ENCODE peak calls at places on chromosomes 12 and 14, in eight cellular contexts. One of them, this sample, is unnamed.

GRCh38 chr12:85468356-85469157 is 188.5 kb downstream of the ALX1 start:
- DNase-seq in HCT116: peak; percentile 36
- DNase-seq in uterus: no peak
- DNase-seq in hepatocyte: peak; percentile 78
- DNase-seq in heart left ventricle: no peak
- DNase-seq in suprapubic skin: no peak
- DNase-seq in ovary: no peak
- DNase-seq in Panc1: peak; percentile 22
- DNase-seq in this sample: peak; percentile 59

GRCh38 chr14:100658514-100658886 is 68.2 kb upstream of the DLK1 start:
- DNase-seq in hepatocyte: peak; percentile 32
- DNase-seq in ovary: no peak
- DNase-seq in HCT116: no peak
- DNase-seq in uterus: no peak
- DNase-seq in heart left ventricle: no peak
- DNase-seq in suprapubic skin: no peak
- DNase-seq in Panc1: no peak
- DNase-seq in this sample: peak; percentile 59

GRCh38 chr12:92175961-92176360 is 30.3 kb upstream of the BTG1 start:
- DNase-seq in Panc1: no peak
- DNase-seq in ovary: no peak
- DNase-seq in suprapubic skin: no peak
- DNase-seq in heart left ventricle: no peak
- DNase-seq in HCT116: no peak
- DNase-seq in uterus: no peak
- DNase-seq in hepatocyte: no peak
- DNase-seq in this sample: no peak

GRCh38 chr14:35050652-35051051 is 4.6 kb downstream of the FAM177A1 start:
- DNase-seq in heart left ventricle: peak; percentile 37
- DNase-seq in suprapubic skin: no peak
- DNase-seq in ovary: no peak
- DNase-seq in Panc1: no peak
- DNase-seq in uterus: no peak
- DNase-seq in hepatocyte: peak; percentile 19
- DNase-seq in HCT116: no peak
- DNase-seq in this sample: no peak

GRCh38 chr14:68244272-68244975 is 424.8 kb downstream of the RAD51B start:
- DNase-seq in suprapubic skin: no peak
- DNase-seq in hepatocyte: no peak
- DNase-seq in heart left ventricle: no peak
- DNase-seq in ovary: no peak
- DNase-seq in HCT116: no peak
- DNase-seq in Panc1: no peak
- DNase-seq in uterus: no peak
- DNase-seq in this sample: no peak

GRCh38 chr12:68790952-68791234 is 17.1 kb upstream of the MDM2 start:
- DNase-seq in hepatocyte: no peak
- DNase-seq in heart left ventricle: no peak
- DNase-seq in suprapubic skin: no peak
- DNase-seq in uterus: no peak
- DNase-seq in Panc1: no peak
- DNase-seq in ovary: no peak
- DNase-seq in HCT116: no peak
- DNase-seq in this sample: no peak

GRCh38 chr12:109544955-109545531 is 28.3 kb downstream of the MMAB start:
- DNase-seq in suprapubic skin: no peak
- DNase-seq in HCT116: no peak
- DNase-seq in ovary: no peak
- DNase-seq in uterus: no peak
- DNase-seq in Panc1: no peak
- DNase-seq in heart left ventricle: no peak
- DNase-seq in hepatocyte: no peak
- DNase-seq in this sample: no peak

GRCh38 chr14:106378191-106378590 is 851.8 kb downstream of the TMEM121 start:
- DNase-seq in HCT116: no peak
- DNase-seq in Panc1: no peak
- DNase-seq in heart left ventricle: no peak
- DNase-seq in uterus: no peak
- DNase-seq in hepatocyte: no peak
- DNase-seq in ovary: no peak
- DNase-seq in suprapubic skin: no peak
- DNase-seq in this sample: no peak

GRCh38 chr12:40854669-40855068 is 162.4 kb downstream of the CNTN1 start:
- DNase-seq in HCT116: no peak
- DNase-seq in hepatocyte: no peak
- DNase-seq in uterus: no peak
- DNase-seq in suprapubic skin: no peak
- DNase-seq in heart left ventricle: no peak
- DNase-seq in ovary: no peak
- DNase-seq in Panc1: no peak
- DNase-seq in this sample: no peak

GRCh38 chr12:108129017-108129812 is at the start of gene WSCD2:
- DNase-seq in hepatocyte: peak; percentile 82
- DNase-seq in Panc1: no peak
- DNase-seq in heart left ventricle: peak; percentile 29
- DNase-seq in HCT116: peak; percentile 32
- DNase-seq in uterus: peak; percentile 68
- DNase-seq in suprapubic skin: peak; percentile 67
- DNase-seq in ovary: peak; percentile 15
- DNase-seq in this sample: no peak

GRCh38 chr14:31819281-31819680 is 257.8 kb upstream of the ARHGAP5 start:
- DNase-seq in uterus: no peak
- DNase-seq in HCT116: no peak
- DNase-seq in Panc1: no peak
- DNase-seq in ovary: no peak
- DNase-seq in heart left ventricle: no peak
- DNase-seq in hepatocyte: no peak
- DNase-seq in suprapubic skin: no peak
- DNase-seq in this sample: no peak

GRCh38 chr14:51872396-51872795 is 12.0 kb downstream of the GNG2 start:
- DNase-seq in uterus: no peak
- DNase-seq in hepatocyte: no peak
- DNase-seq in HCT116: no peak
- DNase-seq in heart left ventricle: no peak
- DNase-seq in Panc1: no peak
- DNase-seq in suprapubic skin: no peak
- DNase-seq in ovary: no peak
- DNase-seq in this sample: no peak

GRCh38 chr12:73330584-73331351 is 1058.6 kb downstream of the TRHDE start:
- DNase-seq in uterus: no peak
- DNase-seq in hepatocyte: no peak
- DNase-seq in suprapubic skin: no peak
- DNase-seq in heart left ventricle: no peak
- DNase-seq in HCT116: no peak
- DNase-seq in ovary: no peak
- DNase-seq in Panc1: no peak
- DNase-seq in this sample: no peak

GRCh38 chr12:98485792-98486347 is 29.5 kb upstream of the TMPO start:
- DNase-seq in suprapubic skin: no peak
- DNase-seq in ovary: no peak
- DNase-seq in Panc1: no peak
- DNase-seq in hepatocyte: no peak
- DNase-seq in uterus: no peak
- DNase-seq in HCT116: no peak
- DNase-seq in heart left ventricle: no peak
- DNase-seq in this sample: no peak

GRCh38 chr14:61754627-61755381 is 7.4 kb upstream of the SNAPC1 start:
- DNase-seq in Panc1: no peak
- DNase-seq in ovary: no peak
- DNase-seq in HCT116: no peak
- DNase-seq in hepatocyte: no peak
- DNase-seq in heart left ventricle: no peak
- DNase-seq in suprapubic skin: no peak
- DNase-seq in uterus: no peak
- DNase-seq in this sample: no peak

GRCh38 chr14:81205639-81206038 is 15.1 kb downstream of the GTF2A1 start:
- DNase-seq in ovary: no peak
- DNase-seq in heart left ventricle: no peak
- DNase-seq in suprapubic skin: no peak
- DNase-seq in hepatocyte: no peak
- DNase-seq in Panc1: no peak
- DNase-seq in uterus: no peak
- DNase-seq in HCT116: no peak
- DNase-seq in this sample: no peak

GRCh38 chr14:21965042-21965441 is 291.4 kb upstream of the OR4E1 start:
- DNase-seq in suprapubic skin: no peak
- DNase-seq in HCT116: no peak
- DNase-seq in ovary: no peak
- DNase-seq in uterus: no peak
- DNase-seq in hepatocyte: no peak
- DNase-seq in heart left ventricle: no peak
- DNase-seq in Panc1: no peak
- DNase-seq in this sample: no peak

GRCh38 chr12:114682101-114682919 is 1.7 kb downstream of the TBX3 start:
- DNase-seq in hepatocyte: no peak
- DNase-seq in ovary: no peak
- DNase-seq in uterus: no peak
- DNase-seq in heart left ventricle: no peak
- DNase-seq in suprapubic skin: no peak
- DNase-seq in HCT116: no peak
- DNase-seq in Panc1: no peak
- DNase-seq in this sample: no peak

GRCh38 chr14:37899365-37899764 is 303.9 kb downstream of the TTC6 start:
- DNase-seq in Panc1: no peak
- DNase-seq in heart left ventricle: no peak
- DNase-seq in ovary: no peak
- DNase-seq in uterus: no peak
- DNase-seq in hepatocyte: no peak
- DNase-seq in HCT116: no peak
- DNase-seq in suprapubic skin: no peak
- DNase-seq in this sample: no peak
- H3K4me1 ChIP-seq in Panc1: no peaks in the 10 kb centered on the region
- H3K4me1 ChIP-seq in heart left ventricle: peaks cover 6% of the 10 kb centered on the region
- H3K4me1 ChIP-seq in ovary: no peaks in the 10 kb centered on the region
- H3K4me1 ChIP-seq in uterus: no peaks in the 10 kb centered on the region
- H3K4me1 ChIP-seq in hepatocyte: no peaks in the 10 kb centered on the region
- H3K4me1 ChIP-seq in HCT116: peaks cover 4% of the 10 kb centered on the region
- H3K4me1 ChIP-seq in suprapubic skin: peaks cover 7% of the 10 kb centered on the region
- H3K4me1 ChIP-seq in this sample: no peaks in the 10 kb centered on the region

GRCh38 chr12:3407723-3408122 is 83.3 kb upstream of the PRMT8 start:
- DNase-seq in heart left ventricle: no peak
- DNase-seq in hepatocyte: no peak
- DNase-seq in suprapubic skin: no peak
- DNase-seq in uterus: no peak
- DNase-seq in ovary: no peak
- DNase-seq in HCT116: no peak
- DNase-seq in Panc1: no peak
- DNase-seq in this sample: no peak
- H3K9me3 ChIP-seq in heart left ventricle: peaks cover 42% of the 10 kb centered on the region
- H3K9me3 ChIP-seq in hepatocyte: no peaks in the 10 kb centered on the region
- H3K9me3 ChIP-seq in suprapubic skin: peaks cover 25% of the 10 kb centered on the region
- H3K9me3 ChIP-seq in uterus: no peaks in the 10 kb centered on the region
- H3K9me3 ChIP-seq in ovary: no peaks in the 10 kb centered on the region
- H3K9me3 ChIP-seq in HCT116: peaks cover 11% of the 10 kb centered on the region
- H3K9me3 ChIP-seq in Panc1: no peaks in the 10 kb centered on the region
- H3K9me3 ChIP-seq in this sample: no peaks in the 10 kb centered on the region

GRCh38 chr14:71290960-71291466 is 383.8 kb downstream of the PCNX1 start:
- DNase-seq in HCT116: peak; percentile 23
- DNase-seq in suprapubic skin: no peak
- DNase-seq in Panc1: peak; percentile 25
- DNase-seq in heart left ventricle: no peak
- DNase-seq in hepatocyte: peak; percentile 49
- DNase-seq in ovary: no peak
- DNase-seq in uterus: no peak
- DNase-seq in this sample: peak; percentile 21
- TF ChIP-seq CTCF in HCT116: no peak
- TF ChIP-seq CTCF in suprapubic skin: no peak
- TF ChIP-seq CTCF in Panc1: no peak
- TF ChIP-seq CTCF in heart left ventricle: no peak
- TF ChIP-seq CTCF in hepatocyte: no peak
- TF ChIP-seq CTCF in ovary: no peak
- TF ChIP-seq CTCF in uterus: no peak
- TF ChIP-seq CTCF in this sample: no peak

GRCh38 chr12:67665679-67666078 is 17.1 kb downstream of the DYRK2 start:
- DNase-seq in ovary: no peak
- DNase-seq in HCT116: no peak
- DNase-seq in Panc1: no peak
- DNase-seq in hepatocyte: no peak
- DNase-seq in suprapubic skin: no peak
- DNase-seq in heart left ventricle: no peak
- DNase-seq in uterus: no peak
- DNase-seq in this sample: no peak
- H3K4me1 ChIP-seq in ovary: peaks cover 9% of the 10 kb centered on the region
- H3K4me1 ChIP-seq in HCT116: no peaks in the 10 kb centered on the region
- H3K4me1 ChIP-seq in Panc1: no peaks in the 10 kb centered on the region
- H3K4me1 ChIP-seq in hepatocyte: no peaks in the 10 kb centered on the region
- H3K4me1 ChIP-seq in suprapubic skin: peaks cover 32% of the 10 kb centered on the region
- H3K4me1 ChIP-seq in heart left ventricle: peaks cover 93% of the 10 kb centered on the region
- H3K4me1 ChIP-seq in uterus: peaks cover 17% of the 10 kb centered on the region
- H3K4me1 ChIP-seq in this sample: no peaks in the 10 kb centered on the region

GRCh38 chr14:27712364-27712763 is 1054.2 kb upstream of the FOXG1 start:
- DNase-seq in ovary: no peak
- DNase-seq in hepatocyte: no peak
- DNase-seq in Panc1: no peak
- DNase-seq in uterus: no peak
- DNase-seq in HCT116: no peak
- DNase-seq in suprapubic skin: no peak
- DNase-seq in heart left ventricle: no peak
- DNase-seq in this sample: no peak
- H3K9me3 ChIP-seq in ovary: no peaks in the 10 kb centered on the region
- H3K9me3 ChIP-seq in hepatocyte: no peaks in the 10 kb centered on the region
- H3K9me3 ChIP-seq in Panc1: no peaks in the 10 kb centered on the region
- H3K9me3 ChIP-seq in uterus: no peaks in the 10 kb centered on the region
- H3K9me3 ChIP-seq in HCT116: peaks cover 11% of the 10 kb centered on the region
- H3K9me3 ChIP-seq in suprapubic skin: peaks cover 19% of the 10 kb centered on the region
- H3K9me3 ChIP-seq in heart left ventricle: peaks cover 36% of the 10 kb centered on the region
- H3K9me3 ChIP-seq in this sample: no peaks in the 10 kb centered on the region

DNA sequence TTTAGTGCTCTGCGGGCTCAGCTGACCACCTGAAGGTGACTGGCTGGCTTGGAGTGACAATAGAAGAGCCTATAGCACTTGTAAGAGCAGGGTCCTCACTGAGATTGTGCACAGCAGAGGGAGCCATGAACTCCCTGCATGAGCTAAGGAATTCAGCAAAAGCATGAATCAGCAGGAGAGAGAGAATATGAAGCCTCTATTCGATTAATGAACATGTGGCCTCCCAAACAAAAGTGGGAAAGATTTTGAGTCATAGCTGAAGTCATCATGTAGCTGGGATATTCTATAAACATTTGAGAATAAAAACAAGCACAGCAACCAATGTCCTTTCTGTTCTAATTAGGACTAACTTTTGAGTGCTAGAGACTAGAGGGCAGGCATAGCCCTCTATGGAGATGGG is 626.6 kb downstream of the DIO2 start:
- DNase-seq in hepatocyte: peak; percentile 13
- DNase-seq in ovary: no peak
- DNase-seq in heart left ventricle: no peak
- DNase-seq in uterus: no peak
- DNase-seq in suprapubic skin: no peak
- DNase-seq in Panc1: no peak
- DNase-seq in HCT116: no peak
- DNase-seq in this sample: no peak
- TF ChIP-seq CTCF in hepatocyte: peak; percentile 25
- TF ChIP-seq CTCF in ovary: no peak
- TF ChIP-seq CTCF in heart left ventricle: no peak
- TF ChIP-seq CTCF in uterus: no peak
- TF ChIP-seq CTCF in suprapubic skin: no peak
- TF ChIP-seq CTCF in Panc1: no peak
- TF ChIP-seq CTCF in HCT116: no peak
- TF ChIP-seq CTCF in this sample: no peak

This sample was measured in colonic mucosa.